ENCODE peak calls at places on chromosomes 7 and 10, in six cellular contexts. O, Y, X, B, T and K are unnamed samples.

GRCh38 chr10:15621116-15621515 is 98.6 kb downstream of the ITGA8 start:
- DNase-seq in Y (no peak), X (no peak), B (no peak), O (no peak), T (no peak), K (no peak)

GRCh38 chr10:35445150-35445884 is 109.0 kb downstream of the CCNY start:
- DNase-seq in T (no peak), Y (no peak), X (no peak), B (no peak), O (no peak), K (no peak)

GRCh38 chr7:44145969-44146897 is 5.1 kb upstream of the MYL7 start:
- DNase-seq in B (peak; percentile 79), T (peak; percentile 32), Y (no peak), O (no peak), X (peak; percentile 91), K (peak; percentile 32)

GRCh38 chr7:108382932-108383331 is 73.3 kb downstream of the NRCAM start:
- DNase-seq in T (peak; percentile 6), Y (no peak), X (no peak), B (no peak), O (no peak), K (no peak)

GRCh38 chr10:104300736-104301292 is 31.8 kb downstream of the GSTO2 start:
- DNase-seq in T (peak; percentile 85), Y (no peak), X (no peak), B (peak; percentile 67), O (peak; percentile 79), K (peak; percentile 98)

GRCh38 chr7:47771301-47771989 is 176.8 kb downstream of the PKD1L1 start:
- DNase-seq in X (no peak), T (peak; percentile 74), B (no peak), O (no peak), Y (no peak), K (no peak)

GRCh38 chr7:123079021-123079420 is 83.5 kb upstream of the TAS2R16 start:
- DNase-seq in T (no peak), O (no peak), B (no peak), X (no peak), Y (no peak), K (no peak)

GRCh38 chr7:13850185-13850752 is 139.2 kb downstream of the ETV1 start:
- DNase-seq in T (peak; percentile 82), X (no peak), Y (peak; percentile 79), B (peak; percentile 60), O (peak; percentile 97), K (peak; percentile 98)

GRCh38 chr7:3191545-3191944 is 109.5 kb upstream of the SDK1 start:
- DNase-seq in T (no peak), Y (no peak), B (no peak), O (no peak), X (no peak), K (no peak)

GRCh38 chr7:956031-956430 is 1.6 kb upstream of the ADAP1 start:
- DNase-seq in O (no peak), X (no peak), Y (no peak), T (no peak), B (no peak), K (no peak)

GRCh38 chr10:54613162-54613561 is 187.9 kb downstream of the PCDH15 start:
- DNase-seq in Y (no peak), X (no peak), T (peak; percentile 85), O (peak; percentile 80), B (no peak), K (no peak)

GRCh38 chr10:60901561-60902235 is 42.3 kb downstream of the RHOBTB1 start:
- DNase-seq in Y (no peak), O (no peak), T (peak; percentile 59), X (no peak), B (no peak), K (no peak)

GRCh38 chr10:60907972-60908371 is 36.0 kb downstream of the RHOBTB1 start:
- DNase-seq in Y (no peak), X (no peak), B (no peak), T (no peak), O (no peak), K (no peak)

GRCh38 chr10:60908896-60909295 is 35.1 kb downstream of the RHOBTB1 start:
- DNase-seq in T (no peak), O (no peak), Y (no peak), B (no peak), X (no peak), K (no peak)

GRCh38 chr10:60903096-60903495 is 40.9 kb downstream of the RHOBTB1 start:
- DNase-seq in X (no peak), T (no peak), B (no peak), O (no peak), Y (no peak), K (no peak)

DNA sequence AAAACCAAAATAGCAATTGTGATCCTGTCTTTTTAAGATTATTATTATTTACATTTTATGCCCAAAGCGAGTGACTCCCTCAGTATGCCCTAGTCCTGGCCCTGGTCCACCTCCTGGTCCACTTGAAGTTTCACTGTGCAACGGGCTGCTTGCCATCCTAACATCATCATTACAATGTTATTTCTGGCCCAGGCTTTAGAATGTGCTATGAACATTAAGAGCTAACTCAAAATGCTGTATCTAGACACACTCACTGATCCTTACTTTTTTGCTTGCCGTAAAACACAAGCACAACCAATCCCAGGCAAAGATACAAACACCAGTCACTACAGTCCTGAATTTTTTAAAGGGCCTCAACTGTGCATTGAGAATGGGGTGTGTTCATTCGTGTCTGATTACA is 38.4 kb downstream of the RHOBTB1 start:
- DNase-seq in Y (no peak), O (no peak), X (no peak), T (peak; percentile 31), B (no peak), K (no peak)
- H3K4me3 ChIP-seq in Y (no peak overlapping the region), O (no peak overlapping the region), X (no peak overlapping the region), T (no peak overlapping the region), B (no peak overlapping the region), K (no peak overlapping the region)

GRCh38 chr7:121330053-121330833 is 1.4 kb downstream of the WNT16 start:
- DNase-seq in B (no peak), Y (no peak), X (peak; percentile 81), T (no peak), O (no peak), K (peak; percentile 30)
- H2AFZ ChIP-seq in B (peak overlapping the region; percentile 74), Y (peak overlapping the region; percentile 65), X (peak overlapping the region; percentile 2), T (peak overlapping the region; percentile 73), O (no peak overlapping the region), K (no peak overlapping the region)

GRCh38 chr10:71771204-71771603 is 2.1 kb downstream of the VSIR start:
- DNase-seq in O (no peak), X (no peak), Y (no peak), T (no peak), B (no peak), K (no peak)
- H3K4me3 ChIP-seq in O (no peak overlapping the region), X (no peak overlapping the region), Y (no peak overlapping the region), T (no peak overlapping the region), B (no peak overlapping the region), K (peak overlapping the region; percentile 87)

GRCh38 chr7:138613630-138614029 is 87.5 kb downstream of the SVOPL start:
- DNase-seq in X (no peak), B (no peak), O (no peak), T (no peak), Y (no peak), K (no peak)

GRCh38 chr7:138607216-138608126 is 93.7 kb downstream of the SVOPL start:
- DNase-seq in X (no peak), B (no peak), T (no peak), O (no peak), Y (no peak), K (no peak)

GRCh38 chr7:138608292-138608691 is 92.9 kb downstream of the SVOPL start:
- DNase-seq in Y (no peak), B (no peak), T (peak; percentile 13), X (no peak), O (no peak), K (peak; percentile 11)

GRCh38 chr7:138606251-138606650 is 94.9 kb downstream of the SVOPL start:
- DNase-seq in T (no peak), B (no peak), X (no peak), O (no peak), Y (no peak), K (no peak)

GRCh38 chr7:138610671-138611170 is 90.4 kb downstream of the SVOPL start:
- DNase-seq in Y (no peak), B (peak; percentile 60), O (no peak), X (no peak), T (no peak), K (no peak)
- H2AFZ ChIP-seq in Y (no peak overlapping the region), B (peak overlapping the region; percentile 11), O (no peak overlapping the region), X (no peak overlapping the region), T (no peak overlapping the region), K (no peak overlapping the region)

GRCh38 chr10:132307823-132308587 is at the start of gene STK32C:
- DNase-seq in X (peak; percentile 97), T (peak; percentile 72), Y (peak; percentile 25), B (peak; percentile 98), O (peak; percentile 74), K (peak; percentile 88)
- H3K4me3 ChIP-seq in X (peak within 1 kb of the TSS; percentile 75), T (peak within 1 kb of the TSS; percentile 49), Y (peak within 1 kb of the TSS; percentile 70), B (peak within 1 kb of the TSS; percentile 72), O (peak within 1 kb of the TSS; percentile 79), K (peak within 1 kb of the TSS; percentile 78)